ENCODE peak calls at places on chromosomes 7 and 10, in nine cellular contexts. E is foreskin keratinocyte; Z is CD8-positive, alpha-beta T cell; V is AG04450; M is ovary; R is endodermal cell; A is tibial artery; B is fibroblast of the aortic adventitia; O is A549. S is an unnamed sample.

GRCh38 chr10:75043256-75044121 is 68.0 kb upstream of the SAMD8 start:
- DNase-seq in M (no peak), V (no peak), Z (no peak), E (no peak), R (peak), O (no peak), A (no peak), B (no peak), S (no peak)

GRCh38 chr10:44759122-44759521 is 152.0 kb upstream of the TMEM72 start:
- DNase-seq in M (no peak), V (no peak), Z (no peak), R (no peak), B (no peak), A (no peak), E (no peak), O (no peak), S (no peak)

GRCh38 chr7:36295090-36295489 is 94.6 kb upstream of the ANLN start:
- DNase-seq in O (no peak), R (peak), M (no peak), Z (no peak), A (no peak), V (no peak), E (no peak), B (no peak), S (peak)

GRCh38 chr7:30915751-30916150 is 4.1 kb downstream of the AQP1 start:
- DNase-seq in A (no peak), Z (no peak), M (no peak), V (no peak), O (no peak), E (no peak), R (no peak), B (no peak), S (no peak)

GRCh38 chr7:105853931-105854419 is 22.4 kb downstream of the ATXN7L1 start:
- DNase-seq in E (no peak), O (no peak), A (no peak), M (no peak), Z (no peak), R (no peak), V (no peak), B (no peak), S (no peak)

GRCh38 chr10:91194497-91195179 is 25.8 kb upstream of the PCGF5 start:
- DNase-seq in V (no peak), M (no peak), O (no peak), R (no peak), Z (no peak), E (no peak), A (no peak), B (peak), S (no peak)

GRCh38 chr10:128046934-128047251 is 79.3 kb downstream of the MKI67 start:
- DNase-seq in Z (no peak), M (no peak), E (no peak), R (no peak), V (no peak), O (no peak), A (no peak), B (no peak), S (no peak)

GRCh38 chr7:45971661-45972175 is 50.6 kb upstream of the IGFBP3 start:
- DNase-seq in M (no peak), O (no peak), E (no peak), B (no peak), Z (no peak), R (peak), A (peak), V (no peak), S (no peak)

GRCh38 chr7:42543953-42544352 is 306.9 kb upstream of the GLI3 start:
- DNase-seq in E (no peak), Z (no peak), B (no peak), O (no peak), R (no peak), A (no peak), V (no peak), M (no peak), S (no peak)

GRCh38 chr10:6953131-6953834 is 373.2 kb upstream of the PRKCQ start:
- DNase-seq in V (no peak), R (no peak), A (no peak), M (no peak), E (no peak), O (no peak), Z (no peak), B (peak), S (no peak)

GRCh38 chr10:125343118-125343752 is 182.9 kb upstream of the CTBP2 start:
- DNase-seq in Z (no peak), A (no peak), M (no peak), E (peak), V (no peak), R (peak), B (peak), O (peak), S (no peak)

GRCh38 chr10:22705534-22705933 is 8.8 kb downstream of the PIP4K2A start:
- DNase-seq in R (no peak), O (no peak), B (no peak), M (no peak), Z (no peak), V (no peak), A (no peak), E (no peak), S (no peak)

GRCh38 chr10:91378061-91378460 is 32.1 kb upstream of the HECTD2 start:
- DNase-seq in E (peak), O (no peak), V (no peak), B (peak), Z (no peak), R (no peak), M (no peak), A (no peak), S (no peak)

GRCh38 chr7:92621641-92622429 is 31.6 kb upstream of the FAM133B start:
- DNase-seq in O (no peak), B (no peak), Z (no peak), V (no peak), M (no peak), A (no peak), R (no peak), E (peak), S (no peak)

GRCh38 chr10:31669367-31669766 is 259.3 kb downstream of the ARHGAP12 start:
- DNase-seq in M (no peak), V (no peak), R (no peak), Z (no peak), E (no peak), A (no peak), O (no peak), B (no peak), S (peak)

GRCh38 chr7:128398016-128398840 is 11.6 kb downstream of the IMPDH1 start:
- DNase-seq in B (peak), R (peak), E (no peak), M (peak), O (peak), A (no peak), Z (no peak), V (no peak), S (no peak)

GRCh38 chr7:26987338-26987737 is 108.5 kb downstream of the HOXA1 start:
- DNase-seq in M (no peak), Z (no peak), V (no peak), E (no peak), R (no peak), B (no peak), O (no peak), A (no peak), S (no peak)

GRCh38 chr7:1742555-1743303 is 72.7 kb downstream of the ELFN1 start:
- DNase-seq in R (no peak), V (no peak), A (no peak), O (no peak), Z (no peak), E (no peak), M (peak), B (peak), S (peak)

GRCh38 chr7:27746978-27747377 is 7.0 kb downstream of the TAX1BP1 start:
- DNase-seq in M (no peak), O (no peak), V (no peak), E (no peak), A (no peak), R (no peak), B (peak), Z (no peak), S (no peak)

GRCh38 chr10:119780879-119781480 is 55.1 kb downstream of the INPP5F start:
- DNase-seq in V (no peak), R (no peak), A (no peak), O (no peak), Z (no peak), B (no peak), E (no peak), M (no peak), S (no peak)

GRCh38 chr10:96025566-96025965 is 17.8 kb upstream of the CCNJ start:
- DNase-seq in Z (no peak), O (peak), R (peak), E (peak), B (no peak), M (no peak), V (no peak), A (no peak), S (no peak)

DNA sequence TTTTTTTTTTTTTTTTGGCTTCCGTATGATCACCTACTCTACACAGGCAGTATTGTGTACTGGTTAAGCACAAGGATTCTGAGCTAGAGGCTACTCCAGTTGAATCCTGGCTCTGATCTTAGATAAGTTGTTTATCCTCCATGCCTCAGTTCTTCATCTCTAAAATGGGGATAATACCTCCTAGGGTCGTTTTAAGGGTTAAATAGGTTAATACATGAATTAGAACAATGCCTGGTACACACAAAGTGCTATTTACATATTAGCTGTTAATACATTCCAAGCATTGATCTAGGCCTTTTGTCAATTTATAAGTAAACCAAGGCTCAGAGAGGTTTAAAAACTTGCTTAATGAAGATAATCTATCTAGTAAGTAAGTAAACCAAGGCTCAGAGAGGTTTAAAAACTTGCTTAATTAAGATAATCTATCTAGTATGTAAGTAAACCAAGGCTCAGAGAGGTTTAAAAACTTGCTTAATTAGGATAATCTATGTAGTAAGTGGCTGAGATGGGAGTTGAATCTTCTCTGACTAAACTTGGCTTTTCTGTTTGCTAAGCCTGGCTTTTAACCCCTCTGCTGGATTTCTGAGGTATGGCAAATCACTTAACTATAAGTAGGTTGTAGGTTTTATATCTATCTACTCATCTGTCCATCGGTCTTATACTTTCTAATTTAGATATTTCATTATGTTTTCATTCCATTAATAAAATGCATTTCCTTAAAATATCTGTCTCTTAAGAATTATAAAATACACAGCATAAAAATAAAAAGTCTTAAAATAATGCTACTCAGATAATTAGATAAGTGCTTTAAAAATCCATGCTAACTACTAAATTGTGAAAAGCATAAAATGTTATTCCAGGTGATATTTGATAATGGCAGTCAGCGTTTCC is 59.2 kb downstream of the ST7 start:
- DNase-seq in R (no peak), V (no peak), A (no peak), Z (no peak), E (no peak), B (peak), O (peak), M (no peak), S (no peak)
- TF ChIP-seq CTCF in R (peak), V (peak), A (peak), Z (peak), E (peak), B (peak), O (peak), M (no peak), S (peak)

GRCh38 chr7:157224627-157225026 is 85.9 kb downstream of the UBE3C start:
- DNase-seq in V (no peak), Z (no peak), E (no peak), O (peak), R (no peak), B (peak), M (no peak), A (no peak), S (peak)
- TF ChIP-seq CTCF in V (peak), Z (no peak), E (peak), O (peak), R (no peak), B (no peak), M (no peak), A (no peak), S (peak)

GRCh38 chr7:100632951-100633717 is 8.2 kb downstream of the TFR2 start:
- DNase-seq in E (peak), R (peak), O (peak), M (no peak), A (no peak), V (no peak), B (no peak), Z (no peak), S (no peak)
- TF ChIP-seq CTCF in E (peak), R (peak), O (peak), M (no peak), A (no peak), V (peak), B (peak), Z (peak), S (peak)

GRCh38 chr10:116838143-116838725 is 11.1 kb upstream of the ENO4 start:
- DNase-seq in O (no peak), V (no peak), Z (no peak), B (no peak), E (no peak), R (peak), A (no peak), M (no peak), S (no peak)

GRCh38 chr10:116835658-116836057 is 13.6 kb upstream of the ENO4 start:
- DNase-seq in V (no peak), R (peak), M (no peak), O (no peak), E (no peak), Z (no peak), B (no peak), A (no peak), S (no peak)

GRCh38 chr10:116833986-116834760 is 15.1 kb upstream of the ENO4 start:
- DNase-seq in B (no peak), M (no peak), V (no peak), E (no peak), A (no peak), R (peak), Z (no peak), O (no peak), S (no peak)

GRCh38 chr10:116836087-116836486 is 13.2 kb upstream of the ENO4 start:
- DNase-seq in O (peak), M (no peak), B (no peak), Z (no peak), V (no peak), E (no peak), R (peak), A (no peak), S (no peak)

GRCh38 chr10:116836902-116837513 is 12.3 kb upstream of the ENO4 start:
- DNase-seq in B (peak), M (no peak), A (no peak), R (peak), V (no peak), O (no peak), Z (no peak), E (no peak), S (no peak)
- TF ChIP-seq CTCF in B (peak), M (no peak), A (no peak), R (peak), V (peak), O (no peak), Z (no peak), E (peak), S (peak)